ENCODE peak calls at places on chromosomes 6 and 20, in six cellular contexts. O is body of pancreas, X is Panc1, F is heart left ventricle, J is IMR-90, T is hepatocyte. E is an unnamed sample.

GRCh38 chr6:149136273-149136912 is 181.1 kb upstream of the TAB2 start:
- DNase-seq in O (no peak), X (no peak), F (no peak), J (no peak), T (no peak), E (no peak)

GRCh38 chr20:3071610-3072529 is at the start of gene OXT:
- DNase-seq in O (no peak), X (no peak), F (peak; percentile 80), J (no peak), T (peak; percentile 53), E (no peak)

GRCh38 chr6:139776051-139776450 is 401.6 kb upstream of the CITED2 start:
- DNase-seq in O (peak; percentile 27), X (no peak), F (no peak), J (no peak), T (no peak), E (no peak)

GRCh38 chr20:48149887-48150286 is 364.6 kb upstream of the SULF2 start:
- DNase-seq in O (no peak), X (no peak), F (no peak), J (no peak), T (no peak), E (no peak)

GRCh38 chr6:117270121-117270959 is 5.0 kb downstream of the VGLL2 start:
- DNase-seq in O (no peak), X (no peak), F (no peak), J (no peak), T (peak; percentile 36), E (no peak)

GRCh38 chr6:26223213-26223612 is 136.0 kb downstream of the HFE start:
- DNase-seq in O (no peak), X (no peak), F (no peak), J (peak; percentile 33), T (no peak), E (no peak)

GRCh38 chr6:72861935-72862432 is 240.1 kb downstream of the KCNQ5 start:
- DNase-seq in O (no peak), X (peak; percentile 36), F (peak; percentile 23), J (peak; percentile 57), T (no peak), E (no peak)

GRCh38 chr6:63730311-63730710 is 94.7 kb downstream of the PHF3 start:
- DNase-seq in O (no peak), X (no peak), F (no peak), J (peak; percentile 31), T (no peak), E (no peak)

GRCh38 chr6:3534599-3534998 is 77.7 kb upstream of the SLC22A23 start:
- DNase-seq in O (no peak), X (no peak), F (no peak), J (peak; percentile 79), T (no peak), E (no peak)

GRCh38 chr6:152206072-152206818 is 398.8 kb downstream of the ESR1 start:
- DNase-seq in O (peak; percentile 32), X (no peak), F (no peak), J (peak; percentile 8), T (peak; percentile 19), E (no peak)

GRCh38 chr6:25801423-25801822 is 30.4 kb downstream of the SLC17A1 start:
- DNase-seq in O (no peak), X (no peak), F (no peak), J (no peak), T (no peak), E (no peak)

GRCh38 chr20:62860391-62860923 is 1.2 kb downstream of the TCFL5 start:
- DNase-seq in O (no peak), X (no peak), F (no peak), J (peak; percentile 45), T (no peak), E (no peak)

GRCh38 chr6:151254451-151255081 is 14.8 kb downstream of the AKAP12 start:
- DNase-seq in O (no peak), X (no peak), F (no peak), J (peak; percentile 33), T (peak; percentile 14), E (no peak)

GRCh38 chr6:42787018-42787611 is 5.3 kb downstream of the BICRAL start:
- DNase-seq in O (no peak), X (no peak), F (no peak), J (no peak), T (no peak), E (no peak)

GRCh38 chr6:139852484-139853140 is 478.2 kb upstream of the CITED2 start:
- DNase-seq in O (no peak), X (no peak), F (no peak), J (peak; percentile 93), T (peak; percentile 54), E (peak; percentile 70)

GRCh38 chr6:29938746-29939508 is 3.4 kb upstream of the HLA-A start:
- DNase-seq in O (no peak), X (no peak), F (no peak), J (no peak), T (no peak), E (no peak)

GRCh38 chr6:52454556-52454955 is 34.4 kb downstream of the EFHC1 start:
- DNase-seq in O (no peak), X (no peak), F (no peak), J (peak; percentile 56), T (no peak), E (no peak)

GRCh38 chr6:52297433-52297832 is 12.9 kb upstream of the MCM3 start:
- DNase-seq in O (no peak), X (no peak), F (no peak), J (no peak), T (no peak), E (no peak)

DNA sequence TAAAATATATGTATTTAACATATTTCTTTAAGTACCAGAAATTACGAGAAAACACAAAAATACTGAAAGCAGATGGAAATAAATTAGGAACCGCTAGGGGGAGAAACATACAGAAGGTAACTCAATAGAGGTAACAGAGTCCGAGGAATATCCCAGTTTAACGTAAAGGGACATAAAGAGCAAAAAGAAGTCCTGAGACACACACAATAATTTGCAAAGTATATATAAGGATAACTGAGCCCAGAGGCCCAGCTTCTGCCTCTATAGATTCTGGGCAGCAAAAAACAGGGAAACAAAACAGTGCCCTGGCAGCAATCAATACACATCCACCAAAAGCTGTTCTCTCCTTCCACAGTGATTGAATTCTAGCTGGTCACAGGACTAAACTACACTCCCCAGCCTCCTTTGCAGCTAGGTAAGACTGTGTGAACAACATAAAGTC is 15.1 kb downstream of the TBC1D32 start:
- DNase-seq in O (no peak), X (no peak), F (no peak), J (peak; percentile 20), T (peak; percentile 64), E (no peak)
- TF ChIP-seq CTCF in O (peak; percentile 35), X (peak; percentile 56), F (peak; percentile 32), J (peak; percentile 48), T (peak; percentile 76), E (peak; percentile 54)

GRCh38 chr6:108951351-108951953 is 103.2 kb downstream of the ARMC2 start:
- DNase-seq in O (no peak), X (no peak), F (no peak), J (peak; percentile 44), T (no peak), E (no peak)
- H3K27ac ChIP-seq in O (no peak overlapping the region), X (no peak overlapping the region), F (no peak overlapping the region), J (peak overlapping the region; percentile 38), T (peak overlapping the region; percentile 63), E (no peak overlapping the region)

DNA sequence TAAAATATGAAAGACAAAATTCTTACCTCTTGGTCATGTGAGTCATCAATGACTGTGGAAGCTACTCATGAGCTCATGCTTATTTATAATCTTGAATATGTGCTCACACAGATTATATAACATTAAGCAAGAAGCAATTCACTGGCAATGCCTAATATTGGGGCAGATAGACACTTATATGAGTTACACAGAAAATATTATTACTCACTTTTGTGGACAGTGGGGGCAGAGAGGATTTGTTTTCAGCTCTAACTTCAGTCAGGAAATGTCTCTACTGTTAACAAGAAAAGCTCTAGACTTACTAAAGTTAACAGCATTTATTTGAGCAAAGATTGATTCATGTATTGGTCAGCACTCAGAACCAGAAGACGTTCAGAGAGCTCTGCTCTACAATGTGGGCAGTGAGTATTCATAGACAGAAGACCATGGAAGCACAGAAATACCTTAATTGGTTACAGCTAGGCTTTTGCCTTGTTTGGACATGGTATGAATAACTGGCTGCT is 85.8 kb upstream of the AHI1 start:
- DNase-seq in O (no peak), X (no peak), F (no peak), J (peak; percentile 88), T (no peak), E (peak; percentile 36)
- TF ChIP-seq CTCF in O (no peak), X (no peak), F (no peak), J (no peak), T (no peak), E (no peak)

GRCh38 chr6:35146453-35146852 is 5.3 kb upstream of the TCP11 start:
- DNase-seq in O (peak; percentile 38), X (no peak), F (no peak), J (peak; percentile 55), T (peak; percentile 76), E (no peak)
- H3K27ac ChIP-seq in O (no peak overlapping the region), X (no peak overlapping the region), F (no peak overlapping the region), J (no peak overlapping the region), T (peak overlapping the region; percentile 70), E (no peak overlapping the region)

DNA sequence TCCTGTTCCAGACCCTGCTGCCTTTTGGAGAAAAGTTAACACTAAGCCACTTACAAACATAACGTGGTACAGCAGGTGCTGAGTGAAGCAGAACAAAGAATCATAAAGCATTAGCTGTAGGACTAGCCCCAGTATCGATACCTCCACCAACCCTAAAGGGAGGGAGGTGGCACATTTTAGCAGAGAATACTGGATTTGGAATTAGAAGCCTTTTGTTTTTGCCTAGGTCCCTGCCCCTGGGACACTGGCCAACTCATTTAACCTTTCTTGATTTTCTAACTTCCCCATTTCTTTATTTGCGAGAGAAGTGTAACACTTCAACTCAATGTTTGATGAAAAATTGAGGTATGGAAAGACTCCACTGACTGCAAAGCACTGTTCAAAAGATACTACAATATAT is 93.5 kb downstream of the B3GAT2 start:
- DNase-seq in O (no peak), X (no peak), F (no peak), J (no peak), T (no peak), E (no peak)
- TF ChIP-seq CTCF in O (no peak), X (no peak), F (no peak), J (no peak), T (no peak), E (no peak)

GRCh38 chr6:126530777-126531176 is 190.9 kb downstream of the CENPW start:
- DNase-seq in O (no peak), X (no peak), F (no peak), J (no peak), T (no peak), E (no peak)
- H3K27ac ChIP-seq in O (peak overlapping the region; percentile 34), X (no peak overlapping the region), F (no peak overlapping the region), J (no peak overlapping the region), T (no peak overlapping the region), E (no peak overlapping the region)

E was measured in AG04450.